ENCODE peak calls at places on chromosomes 4 and X, in nine cellular contexts. W, T, Z, I, H, U, P, O and D are unnamed samples.

GRCh38 chr4:140426610-140427103 is 791 bp downstream of the CLGN start:
- DNase-seq in W (no peak), T (no peak), Z (peak; percentile 84), I (no peak), H (no peak), U (no peak), P (no peak), O (peak; percentile 44), D (no peak)

GRCh38 chr4:184805462-184806245 is 20.1 kb downstream of the ACSL1 start:
- DNase-seq in W (no peak), T (no peak), Z (no peak), I (no peak), H (peak; percentile 58), U (no peak), P (no peak), O (peak; percentile 84), D (peak; percentile 39)

GRCh38 chrX:23845316-23845932 is 62.3 kb downstream of the APOO start:
- DNase-seq in W (no peak), T (peak; percentile 15), Z (no peak), I (no peak), H (no peak), U (no peak), P (no peak), O (no peak), D (no peak)

GRCh38 chrX:29762006-29762405 is 453.4 kb upstream of the MAGEB2 start:
- DNase-seq in W (no peak), T (no peak), Z (no peak), I (no peak), H (no peak), U (no peak), P (no peak), O (no peak), D (no peak)

GRCh38 chr4:173012608-173013007 is 156.0 kb upstream of the GALNT7 start:
- DNase-seq in W (no peak), T (no peak), Z (no peak), I (no peak), H (no peak), U (no peak), P (no peak), O (no peak), D (no peak)

GRCh38 chr4:152996101-152996500 is 60.0 kb downstream of the FHDC1 start:
- DNase-seq in W (no peak), T (no peak), Z (no peak), I (no peak), H (peak; percentile 17), U (no peak), P (no peak), O (no peak), D (no peak)

GRCh38 chr4:22434895-22435294 is 81.0 kb downstream of the ADGRA3 start:
- DNase-seq in W (no peak), T (peak; percentile 60), Z (peak; percentile 9), I (peak; percentile 32), H (peak; percentile 56), U (peak; percentile 28), P (no peak), O (no peak), D (peak; percentile 58)

GRCh38 chrX:69149466-69150293 is 15.6 kb downstream of the PJA1 start:
- DNase-seq in W (no peak), T (no peak), Z (peak; percentile 9), I (no peak), H (no peak), U (no peak), P (no peak), O (no peak), D (no peak)

GRCh38 chr4:125123710-125124109 is 191.0 kb upstream of the FAT4 start:
- DNase-seq in W (no peak), T (no peak), Z (no peak), I (peak; percentile 42), H (no peak), U (no peak), P (no peak), O (no peak), D (no peak)

GRCh38 chr4:47342796-47343195 is 120.7 kb downstream of the COMMD8 start:
- DNase-seq in W (no peak), T (no peak), Z (no peak), I (no peak), H (no peak), U (no peak), P (no peak), O (no peak), D (no peak)

GRCh38 chrX:9110808-9111207 is 76.9 kb upstream of the FAM9B start:
- DNase-seq in W (no peak), T (no peak), Z (no peak), I (no peak), H (no peak), U (no peak), P (no peak), O (no peak), D (no peak)

GRCh38 chr4:90540536-90540935 is 413.3 kb downstream of the CCSER1 start:
- DNase-seq in W (no peak), T (no peak), Z (no peak), I (no peak), H (no peak), U (no peak), P (no peak), O (no peak), D (no peak)

GRCh38 chrX:110966046-110966445 is 129.9 kb upstream of the PAK3 start:
- DNase-seq in W (no peak), T (no peak), Z (no peak), I (no peak), H (no peak), U (no peak), P (no peak), O (no peak), D (no peak)

GRCh38 chr4:44157611-44158277 is 290.9 kb downstream of the KCTD8 start:
- DNase-seq in W (no peak), T (peak; percentile 23), Z (no peak), I (no peak), H (peak; percentile 27), U (peak; percentile 43), P (no peak), O (no peak), D (no peak)

GRCh38 chr4:72418458-72418857 is 150.6 kb downstream of the ADAMTS3 start:
- DNase-seq in W (no peak), T (peak; percentile 61), Z (no peak), I (peak; percentile 82), H (peak; percentile 65), U (peak; percentile 77), P (no peak), O (peak; percentile 46), D (no peak)